ENCODE peak calls at places on chromosome 9, in four cellular contexts. Y, L, X and G are unnamed samples.

GRCh38 chr9:78559449-78559885 is 262.5 kb downstream of the PSAT1 start:
- DNase-seq in Y (no peak), L (peak; percentile 91), X (no peak), G (no peak)

GRCh38 chr9:123998970-123999621 is 12.5 kb upstream of the LHX2 start:
- DNase-seq in Y (no peak), L (no peak), X (no peak), G (no peak)

GRCh38 chr9:4572184-4572826 is 82.0 kb downstream of the SLC1A1 start:
- DNase-seq in Y (no peak), L (no peak), X (no peak), G (no peak)

GRCh38 chr9:128293091-128293490 is 17.0 kb downstream of the SWI5 start:
- DNase-seq in Y (no peak), L (no peak), X (no peak), G (no peak)

GRCh38 chr9:18463991-18464390 is 10.0 kb upstream of the ADAMTSL1 start:
- DNase-seq in Y (no peak), L (peak; percentile 72), X (no peak), G (no peak)

GRCh38 chr9:93124793-93125192 is 9.3 kb downstream of the NINJ1 start:
- DNase-seq in Y (no peak), L (no peak), X (no peak), G (no peak)

GRCh38 chr9:38130724-38131123 is 61.7 kb upstream of the SHB start:
- DNase-seq in Y (peak; percentile 55), L (no peak), X (no peak), G (no peak)

GRCh38 chr9:116448463-116448862 is 238.6 kb upstream of the TRIM32 start:
- DNase-seq in Y (no peak), L (no peak), X (no peak), G (no peak)

GRCh38 chr9:87850405-87850804 is 32.3 kb upstream of the SPATA31E1 start:
- DNase-seq in Y (no peak), L (peak; percentile 84), X (no peak), G (no peak)

GRCh38 chr9:127452481-127453092 is 1.3 kb downstream of the LRSAM1 start:
- DNase-seq in Y (no peak), L (peak; percentile 17), X (no peak), G (peak; percentile 19)

GRCh38 chr9:33818167-33818831 is 1.3 kb downstream of the UBE2R2 start:
- DNase-seq in Y (no peak), L (no peak), X (no peak), G (no peak)

GRCh38 chr9:125409637-125410521 is 148.3 kb downstream of the GAPVD1 start:
- DNase-seq in Y (peak; percentile 92), L (peak; percentile 53), X (no peak), G (no peak)

DNA sequence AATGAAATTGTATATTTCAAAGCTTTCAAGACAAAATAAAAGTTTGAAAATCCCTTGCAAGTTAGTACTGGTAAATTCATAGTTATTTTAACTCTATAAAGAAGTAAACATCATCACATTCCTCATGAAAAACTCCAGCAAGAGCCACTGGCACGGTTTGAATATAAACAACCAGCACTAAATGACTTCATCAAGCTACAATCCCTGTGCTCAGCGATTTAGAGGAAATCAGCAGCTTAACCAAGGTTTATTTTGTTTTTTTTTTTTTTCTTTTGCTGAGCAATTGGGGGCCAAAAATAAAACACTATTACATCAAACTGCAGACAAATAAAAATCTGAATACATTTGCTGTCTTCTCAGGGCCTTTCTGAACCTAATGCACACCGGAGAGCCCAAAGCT is 106.1 kb upstream of the SLC24A2 start:
- DNase-seq in Y (no peak), L (peak; percentile 43), X (no peak), G (no peak)
- TF ChIP-seq FOS in Y (no peak), L (no peak), X (no peak), G (no peak)

DNA sequence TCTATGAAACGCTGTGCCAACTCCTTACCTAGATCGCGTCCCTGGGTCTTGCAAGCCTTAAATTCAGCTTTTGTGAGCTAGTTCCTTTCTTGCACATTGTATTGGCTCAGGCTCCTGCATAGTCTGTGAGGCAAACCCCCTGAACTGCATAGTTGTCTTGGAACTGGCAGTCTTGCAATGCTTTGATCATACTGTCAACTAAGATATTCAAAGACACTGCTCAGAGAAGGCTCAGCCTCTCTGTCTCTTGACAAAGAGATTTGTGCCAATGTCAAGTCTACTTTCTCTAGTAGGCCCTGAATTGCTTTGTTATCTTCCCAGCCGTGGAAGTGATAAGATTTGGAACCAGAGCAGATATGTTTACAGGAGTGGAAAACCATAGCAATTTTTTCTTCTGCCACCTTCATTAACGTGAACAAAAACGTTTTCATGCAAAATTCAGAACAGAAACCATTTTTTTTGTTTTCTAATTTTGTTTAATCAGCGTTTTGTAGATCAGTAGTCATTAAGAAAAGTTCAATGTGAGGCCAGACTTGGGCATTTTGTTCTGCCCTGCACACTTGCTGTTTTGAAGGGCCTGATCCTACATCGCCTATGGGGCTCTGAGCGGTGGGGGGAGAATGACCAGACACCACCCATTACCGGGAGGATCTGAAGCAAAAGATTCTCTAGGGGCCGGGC is 27.6 kb upstream of the ENTREP1 start:
- DNase-seq in Y (no peak), L (no peak), X (no peak), G (no peak)
- TF ChIP-seq POLR2A in Y (no peak), L (no peak), X (no peak), G (no peak)

DNA sequence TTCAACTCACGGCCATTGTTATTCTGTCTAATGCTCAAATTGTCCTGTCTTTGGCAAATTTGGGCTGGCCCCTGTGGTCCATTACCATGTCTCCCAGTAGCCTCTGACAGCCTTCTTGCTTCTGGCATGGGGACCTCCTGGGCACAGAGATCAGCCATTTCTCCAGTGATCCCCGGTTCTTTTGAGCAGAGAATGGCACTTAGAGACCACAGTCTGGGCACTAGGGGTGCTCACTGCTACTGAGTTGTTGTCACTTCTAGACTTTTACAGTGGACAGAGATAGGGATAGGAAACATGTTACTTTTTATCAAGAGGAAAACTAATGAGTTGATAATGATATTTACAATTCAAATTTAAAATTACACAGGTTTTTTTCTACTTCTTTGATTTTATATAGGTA is 47.6 kb upstream of the BARHL1 start:
- DNase-seq in Y (no peak), L (no peak), X (no peak), G (no peak)
- TF ChIP-seq FOS in Y (no peak), L (no peak), X (no peak), G (no peak)

DNA sequence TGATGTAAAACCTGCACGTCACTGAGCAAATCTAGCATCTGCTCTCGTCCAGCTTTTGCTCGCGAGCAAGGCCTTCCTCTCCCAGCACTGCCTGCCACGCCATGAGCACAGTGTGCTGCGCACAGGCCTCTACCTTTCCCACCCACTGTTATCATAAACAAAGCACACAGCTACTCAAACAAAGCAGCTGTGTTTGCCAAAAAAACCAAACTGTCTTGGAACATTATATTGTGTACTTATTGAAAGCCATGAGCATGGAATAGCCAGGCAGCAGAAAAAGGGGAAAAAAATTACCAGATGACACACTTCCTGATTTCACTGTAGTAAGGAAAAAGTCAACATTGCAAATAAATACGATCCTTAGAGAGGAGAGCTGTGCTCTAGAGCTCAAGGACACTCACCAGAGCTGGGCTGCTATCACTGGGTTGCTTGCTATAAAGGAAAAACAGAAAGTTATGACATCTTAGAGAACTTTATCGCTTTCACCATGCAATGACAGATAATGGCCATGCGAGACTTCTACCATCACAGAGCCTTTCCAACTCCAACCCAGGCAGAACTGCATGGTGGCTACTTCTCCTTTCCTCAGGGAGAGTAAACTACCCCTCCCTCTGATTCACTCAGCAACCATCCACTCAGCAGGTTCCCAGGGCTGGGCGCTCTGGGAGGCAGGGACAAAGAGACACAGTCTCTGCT is 69.6 kb downstream of the EPB41L4B start:
- DNase-seq in Y (no peak), L (peak; percentile 65), X (no peak), G (peak; percentile 92)
- TF ChIP-seq POLR2A in Y (no peak), L (no peak), X (no peak), G (no peak)

GRCh38 chr9:90259302-90260246 is 383.1 kb downstream of the DIRAS2 start:
- DNase-seq in Y (no peak), L (no peak), X (no peak), G (no peak)
- TF ChIP-seq FOS in Y (no peak), L (no peak), X (no peak), G (no peak)

GRCh38 chr9:36996677-36997076 is 37.4 kb downstream of the PAX5 start:
- DNase-seq in Y (no peak), L (no peak), X (no peak), G (no peak)

GRCh38 chr9:36997414-36997813 is 36.7 kb downstream of the PAX5 start:
- DNase-seq in Y (no peak), L (peak; percentile 15), X (no peak), G (no peak)

GRCh38 chr9:36993933-36994764 is 39.9 kb downstream of the PAX5 start:
- DNase-seq in Y (no peak), L (no peak), X (peak; percentile 86), G (no peak)

GRCh38 chr9:36992501-36993316 is 41.4 kb downstream of the PAX5 start:
- DNase-seq in Y (no peak), L (no peak), X (no peak), G (no peak)

GRCh38 chr9:36995927-36996471 is 38.1 kb downstream of the PAX5 start:
- DNase-seq in Y (peak; percentile 50), L (peak; percentile 53), X (no peak), G (peak; percentile 68)
- TF ChIP-seq POLR2A in Y (no peak), L (no peak), X (peak; percentile 29), G (no peak)

GRCh38 chr9:117672397-117672796 is 31.8 kb upstream of the TLR4 start:
- DNase-seq in Y (no peak), L (no peak), X (no peak), G (no peak)
- TF ChIP-seq FOS in Y (no peak), L (no peak), X (no peak), G (peak; percentile 48)

GRCh38 chr9:98808411-98808815 is 943 bp downstream of the GALNT12 start:
- DNase-seq in Y (peak; percentile 65), L (no peak), X (no peak), G (no peak)
- TF ChIP-seq POLR2A in Y (no peak), L (no peak), X (no peak), G (no peak)

DNA sequence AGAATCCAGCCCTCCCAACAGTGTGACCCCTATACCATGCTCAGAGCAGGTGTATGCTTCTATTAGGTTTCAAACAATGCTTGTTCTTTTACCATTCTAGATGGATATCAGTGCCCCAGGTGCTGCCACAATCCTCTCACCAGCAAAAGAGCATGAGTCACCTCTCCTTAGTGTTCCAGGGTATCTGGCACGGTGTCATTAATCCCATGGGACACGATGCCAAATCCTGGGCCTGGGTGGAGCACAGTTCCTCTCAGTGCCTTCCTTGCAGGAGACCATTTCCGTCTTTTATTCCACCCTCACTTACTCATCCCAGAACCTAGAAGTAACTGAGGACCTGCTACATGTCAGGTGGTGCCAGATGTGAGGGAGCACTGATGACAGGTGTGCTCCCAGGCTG is 1.3 kb upstream of the OR13J1 start:
- DNase-seq in Y (no peak), L (no peak), X (no peak), G (no peak)
- TF ChIP-seq FOS in Y (no peak), L (no peak), X (no peak), G (no peak)